ENCODE peak calls at places on chromosomes 6 and 20, in ten cellular contexts. One of them, this sample, is unnamed.

GRCh38 chr6:3022765-3023662 is 23.3 kb downstream of the NQO2 start:
- DNase-seq in kidney epithelial cell: no peak
- DNase-seq in HT1080: no peak
- DNase-seq in left cardiac atrium: no peak
- DNase-seq in NCI-H1930: no peak
- DNase-seq in D341Med: no peak
- DNase-seq in T-helper 2 cell: peak; percentile 66
- DNase-seq in stimulated activated CD4-positive, alpha-beta T cell treated with anti-CD3 and anti-CD28 coated beads, Interleukin-4, amount 100 ng/mL, for 24 hours: peak; percentile 34
- DNase-seq in Kasumi-1: peak; percentile 71
- DNase-seq in EH: peak; percentile 25
- DNase-seq in this sample: no peak

GRCh38 chr6:56370127-56370540 is 122.8 kb upstream of the COL21A1 start:
- DNase-seq in kidney epithelial cell: no peak
- DNase-seq in HT1080: peak; percentile 81
- DNase-seq in left cardiac atrium: peak; percentile 56
- DNase-seq in T-helper 2 cell: no peak
- DNase-seq in Kasumi-1: no peak
- DNase-seq in EH: peak; percentile 66
- DNase-seq in D341Med: no peak
- DNase-seq in stimulated activated CD4-positive, alpha-beta T cell treated with anti-CD3 and anti-CD28 coated beads, Interleukin-4, amount 100 ng/mL, for 24 hours: no peak
- DNase-seq in NCI-H1930: peak; percentile 73
- DNase-seq in this sample: peak; percentile 65

GRCh38 chr6:113758725-113759576 is 98.2 kb upstream of the MARCKS start:
- DNase-seq in D341Med: no peak
- DNase-seq in left cardiac atrium: no peak
- DNase-seq in T-helper 2 cell: no peak
- DNase-seq in kidney epithelial cell: no peak
- DNase-seq in EH: peak; percentile 35
- DNase-seq in Kasumi-1: no peak
- DNase-seq in NCI-H1930: no peak
- DNase-seq in HT1080: peak; percentile 24
- DNase-seq in stimulated activated CD4-positive, alpha-beta T cell treated with anti-CD3 and anti-CD28 coated beads, Interleukin-4, amount 100 ng/mL, for 24 hours: no peak
- DNase-seq in this sample: no peak

GRCh38 chr6:54892831-54893230 is 46.3 kb downstream of the FAM83B start:
- DNase-seq in EH: peak; percentile 48
- DNase-seq in T-helper 2 cell: no peak
- DNase-seq in D341Med: no peak
- DNase-seq in stimulated activated CD4-positive, alpha-beta T cell treated with anti-CD3 and anti-CD28 coated beads, Interleukin-4, amount 100 ng/mL, for 24 hours: no peak
- DNase-seq in left cardiac atrium: no peak
- DNase-seq in NCI-H1930: no peak
- DNase-seq in HT1080: peak; percentile 96
- DNase-seq in Kasumi-1: no peak
- DNase-seq in kidney epithelial cell: peak; percentile 74
- DNase-seq in this sample: peak; percentile 17

GRCh38 chr6:34522740-34523139 is 33.4 kb downstream of the SPDEF start:
- DNase-seq in stimulated activated CD4-positive, alpha-beta T cell treated with anti-CD3 and anti-CD28 coated beads, Interleukin-4, amount 100 ng/mL, for 24 hours: no peak
- DNase-seq in kidney epithelial cell: no peak
- DNase-seq in T-helper 2 cell: no peak
- DNase-seq in Kasumi-1: no peak
- DNase-seq in left cardiac atrium: peak; percentile 3
- DNase-seq in D341Med: no peak
- DNase-seq in EH: no peak
- DNase-seq in HT1080: no peak
- DNase-seq in NCI-H1930: no peak
- DNase-seq in this sample: no peak

GRCh38 chr6:151948007-151948745 is 140.7 kb downstream of the ESR1 start:
- DNase-seq in left cardiac atrium: no peak
- DNase-seq in NCI-H1930: no peak
- DNase-seq in kidney epithelial cell: no peak
- DNase-seq in stimulated activated CD4-positive, alpha-beta T cell treated with anti-CD3 and anti-CD28 coated beads, Interleukin-4, amount 100 ng/mL, for 24 hours: no peak
- DNase-seq in Kasumi-1: peak; percentile 92
- DNase-seq in D341Med: no peak
- DNase-seq in HT1080: peak; percentile 31
- DNase-seq in T-helper 2 cell: peak; percentile 3
- DNase-seq in EH: no peak
- DNase-seq in this sample: no peak

GRCh38 chr6:145034664-145035063 is 700.7 kb downstream of the EPM2A start:
- DNase-seq in HT1080: no peak
- DNase-seq in NCI-H1930: no peak
- DNase-seq in stimulated activated CD4-positive, alpha-beta T cell treated with anti-CD3 and anti-CD28 coated beads, Interleukin-4, amount 100 ng/mL, for 24 hours: no peak
- DNase-seq in D341Med: no peak
- DNase-seq in T-helper 2 cell: no peak
- DNase-seq in EH: peak; percentile 42
- DNase-seq in kidney epithelial cell: no peak
- DNase-seq in left cardiac atrium: no peak
- DNase-seq in Kasumi-1: no peak
- DNase-seq in this sample: no peak

GRCh38 chr20:11890331-11891080 is 27.2 kb upstream of the BTBD3 start:
- DNase-seq in stimulated activated CD4-positive, alpha-beta T cell treated with anti-CD3 and anti-CD28 coated beads, Interleukin-4, amount 100 ng/mL, for 24 hours: peak; percentile 48
- DNase-seq in HT1080: peak; percentile 87
- DNase-seq in EH: peak; percentile 89
- DNase-seq in T-helper 2 cell: peak; percentile 54
- DNase-seq in NCI-H1930: peak; percentile 88
- DNase-seq in kidney epithelial cell: peak; percentile 69
- DNase-seq in left cardiac atrium: peak; percentile 93
- DNase-seq in Kasumi-1: peak; percentile 83
- DNase-seq in D341Med: peak; percentile 96
- DNase-seq in this sample: peak; percentile 86

GRCh38 chr6:20377623-20378265 is 23.9 kb upstream of the E2F3 start:
- DNase-seq in D341Med: no peak
- DNase-seq in left cardiac atrium: no peak
- DNase-seq in Kasumi-1: no peak
- DNase-seq in T-helper 2 cell: peak; percentile 35
- DNase-seq in EH: peak; percentile 81
- DNase-seq in NCI-H1930: no peak
- DNase-seq in stimulated activated CD4-positive, alpha-beta T cell treated with anti-CD3 and anti-CD28 coated beads, Interleukin-4, amount 100 ng/mL, for 24 hours: no peak
- DNase-seq in kidney epithelial cell: peak; percentile 41
- DNase-seq in HT1080: peak; percentile 70
- DNase-seq in this sample: no peak

GRCh38 chr6:87484491-87484890 is 11.7 kb downstream of the SLC35A1 start:
- DNase-seq in T-helper 2 cell: no peak
- DNase-seq in NCI-H1930: no peak
- DNase-seq in left cardiac atrium: no peak
- DNase-seq in D341Med: no peak
- DNase-seq in Kasumi-1: no peak
- DNase-seq in EH: no peak
- DNase-seq in HT1080: no peak
- DNase-seq in stimulated activated CD4-positive, alpha-beta T cell treated with anti-CD3 and anti-CD28 coated beads, Interleukin-4, amount 100 ng/mL, for 24 hours: no peak
- DNase-seq in kidney epithelial cell: no peak
- DNase-seq in this sample: no peak

GRCh38 chr6:81138236-81138635 is 614.2 kb downstream of the TENT5A start:
- DNase-seq in NCI-H1930: no peak
- DNase-seq in stimulated activated CD4-positive, alpha-beta T cell treated with anti-CD3 and anti-CD28 coated beads, Interleukin-4, amount 100 ng/mL, for 24 hours: no peak
- DNase-seq in EH: no peak
- DNase-seq in HT1080: peak; percentile 58
- DNase-seq in kidney epithelial cell: no peak
- DNase-seq in D341Med: no peak
- DNase-seq in left cardiac atrium: no peak
- DNase-seq in T-helper 2 cell: no peak
- DNase-seq in Kasumi-1: no peak
- DNase-seq in this sample: no peak

GRCh38 chr20:20009784-20010253 is 7.3 kb upstream of the NAA20 start:
- DNase-seq in kidney epithelial cell: no peak
- DNase-seq in T-helper 2 cell: no peak
- DNase-seq in EH: no peak
- DNase-seq in Kasumi-1: no peak
- DNase-seq in NCI-H1930: no peak
- DNase-seq in stimulated activated CD4-positive, alpha-beta T cell treated with anti-CD3 and anti-CD28 coated beads, Interleukin-4, amount 100 ng/mL, for 24 hours: no peak
- DNase-seq in HT1080: no peak
- DNase-seq in left cardiac atrium: no peak
- DNase-seq in D341Med: peak; percentile 37
- DNase-seq in this sample: no peak

GRCh38 chr20:53547664-53548239 is 45.9 kb downstream of the ZNF217 start:
- DNase-seq in NCI-H1930: peak; percentile 53
- DNase-seq in stimulated activated CD4-positive, alpha-beta T cell treated with anti-CD3 and anti-CD28 coated beads, Interleukin-4, amount 100 ng/mL, for 24 hours: peak; percentile 46
- DNase-seq in HT1080: peak; percentile 62
- DNase-seq in left cardiac atrium: no peak
- DNase-seq in Kasumi-1: peak; percentile 87
- DNase-seq in EH: peak; percentile 69
- DNase-seq in kidney epithelial cell: peak; percentile 21
- DNase-seq in D341Med: peak; percentile 72
- DNase-seq in T-helper 2 cell: peak; percentile 63
- DNase-seq in this sample: peak; percentile 60

GRCh38 chr20:20734475-20734948 is 22.1 kb upstream of the RALGAPA2 start:
- DNase-seq in stimulated activated CD4-positive, alpha-beta T cell treated with anti-CD3 and anti-CD28 coated beads, Interleukin-4, amount 100 ng/mL, for 24 hours: no peak
- DNase-seq in EH: no peak
- DNase-seq in D341Med: no peak
- DNase-seq in HT1080: no peak
- DNase-seq in Kasumi-1: peak; percentile 98
- DNase-seq in left cardiac atrium: no peak
- DNase-seq in T-helper 2 cell: peak; percentile 42
- DNase-seq in kidney epithelial cell: no peak
- DNase-seq in NCI-H1930: no peak
- DNase-seq in this sample: no peak

GRCh38 chr6:119034827-119035458 is 43.5 kb downstream of the FAM184A start:
- DNase-seq in T-helper 2 cell: no peak
- DNase-seq in NCI-H1930: no peak
- DNase-seq in left cardiac atrium: no peak
- DNase-seq in D341Med: no peak
- DNase-seq in stimulated activated CD4-positive, alpha-beta T cell treated with anti-CD3 and anti-CD28 coated beads, Interleukin-4, amount 100 ng/mL, for 24 hours: no peak
- DNase-seq in Kasumi-1: no peak
- DNase-seq in HT1080: no peak
- DNase-seq in kidney epithelial cell: no peak
- DNase-seq in EH: no peak
- DNase-seq in this sample: no peak

GRCh38 chr6:94468830-94469229 is 1049.5 kb upstream of the EPHA7 start:
- DNase-seq in kidney epithelial cell: no peak
- DNase-seq in T-helper 2 cell: no peak
- DNase-seq in NCI-H1930: no peak
- DNase-seq in HT1080: peak; percentile 30
- DNase-seq in stimulated activated CD4-positive, alpha-beta T cell treated with anti-CD3 and anti-CD28 coated beads, Interleukin-4, amount 100 ng/mL, for 24 hours: no peak
- DNase-seq in D341Med: no peak
- DNase-seq in Kasumi-1: peak; percentile 4
- DNase-seq in left cardiac atrium: no peak
- DNase-seq in EH: no peak
- DNase-seq in this sample: no peak

GRCh38 chr20:43781215-43781614 is 54.4 kb upstream of the GTSF1L start:
- DNase-seq in D341Med: no peak
- DNase-seq in HT1080: no peak
- DNase-seq in Kasumi-1: no peak
- DNase-seq in T-helper 2 cell: peak; percentile 49
- DNase-seq in kidney epithelial cell: no peak
- DNase-seq in NCI-H1930: no peak
- DNase-seq in left cardiac atrium: no peak
- DNase-seq in EH: no peak
- DNase-seq in stimulated activated CD4-positive, alpha-beta T cell treated with anti-CD3 and anti-CD28 coated beads, Interleukin-4, amount 100 ng/mL, for 24 hours: no peak
- DNase-seq in this sample: no peak

GRCh38 chr6:157436200-157436943 is 55.4 kb downstream of the ZDHHC14 start:
- DNase-seq in Kasumi-1: no peak
- DNase-seq in D341Med: no peak
- DNase-seq in T-helper 2 cell: no peak
- DNase-seq in EH: no peak
- DNase-seq in left cardiac atrium: no peak
- DNase-seq in kidney epithelial cell: no peak
- DNase-seq in HT1080: no peak
- DNase-seq in NCI-H1930: no peak
- DNase-seq in stimulated activated CD4-positive, alpha-beta T cell treated with anti-CD3 and anti-CD28 coated beads, Interleukin-4, amount 100 ng/mL, for 24 hours: no peak
- DNase-seq in this sample: no peak

GRCh38 chr6:108497883-108498282 is 62.8 kb upstream of the FOXO3 start:
- DNase-seq in Kasumi-1: peak; percentile 79
- DNase-seq in D341Med: peak; percentile 64
- DNase-seq in kidney epithelial cell: no peak
- DNase-seq in T-helper 2 cell: peak; percentile 34
- DNase-seq in left cardiac atrium: no peak
- DNase-seq in stimulated activated CD4-positive, alpha-beta T cell treated with anti-CD3 and anti-CD28 coated beads, Interleukin-4, amount 100 ng/mL, for 24 hours: no peak
- DNase-seq in HT1080: peak; percentile 40
- DNase-seq in EH: peak; percentile 40
- DNase-seq in NCI-H1930: peak; percentile 12
- DNase-seq in this sample: peak; percentile 24

GRCh38 chr20:4136967-4137334 is 121.6 kb upstream of the RNF24 start:
- DNase-seq in stimulated activated CD4-positive, alpha-beta T cell treated with anti-CD3 and anti-CD28 coated beads, Interleukin-4, amount 100 ng/mL, for 24 hours: no peak
- DNase-seq in D341Med: no peak
- DNase-seq in EH: no peak
- DNase-seq in T-helper 2 cell: no peak
- DNase-seq in kidney epithelial cell: no peak
- DNase-seq in HT1080: no peak
- DNase-seq in NCI-H1930: no peak
- DNase-seq in Kasumi-1: no peak
- DNase-seq in left cardiac atrium: no peak
- DNase-seq in this sample: no peak

GRCh38 chr6:158211273-158212055 is 43.3 kb downstream of the GTF2H5 start:
- DNase-seq in Kasumi-1: no peak
- DNase-seq in NCI-H1930: no peak
- DNase-seq in D341Med: no peak
- DNase-seq in EH: peak; percentile 64
- DNase-seq in kidney epithelial cell: no peak
- DNase-seq in stimulated activated CD4-positive, alpha-beta T cell treated with anti-CD3 and anti-CD28 coated beads, Interleukin-4, amount 100 ng/mL, for 24 hours: peak; percentile 22
- DNase-seq in left cardiac atrium: no peak
- DNase-seq in HT1080: no peak
- DNase-seq in T-helper 2 cell: peak; percentile 86
- DNase-seq in this sample: no peak

GRCh38 chr20:34525342-34525708 is 9.1 kb downstream of the DYNLRB1 start:
- DNase-seq in HT1080: no peak
- DNase-seq in Kasumi-1: no peak
- DNase-seq in kidney epithelial cell: no peak
- DNase-seq in NCI-H1930: no peak
- DNase-seq in T-helper 2 cell: no peak
- DNase-seq in left cardiac atrium: no peak
- DNase-seq in D341Med: no peak
- DNase-seq in EH: no peak
- DNase-seq in stimulated activated CD4-positive, alpha-beta T cell treated with anti-CD3 and anti-CD28 coated beads, Interleukin-4, amount 100 ng/mL, for 24 hours: no peak
- DNase-seq in this sample: no peak

GRCh38 chr6:75791881-75792280 is 42.8 kb downstream of the MYO6 start:
- DNase-seq in HT1080: peak; percentile 53
- DNase-seq in EH: peak; percentile 12
- DNase-seq in kidney epithelial cell: no peak
- DNase-seq in Kasumi-1: no peak
- DNase-seq in T-helper 2 cell: no peak
- DNase-seq in left cardiac atrium: no peak
- DNase-seq in stimulated activated CD4-positive, alpha-beta T cell treated with anti-CD3 and anti-CD28 coated beads, Interleukin-4, amount 100 ng/mL, for 24 hours: no peak
- DNase-seq in D341Med: no peak
- DNase-seq in NCI-H1930: no peak
- DNase-seq in this sample: no peak

GRCh38 chr20:38728911-38729642 is 4.8 kb downstream of the SLC32A1 start:
- DNase-seq in HT1080: no peak
- DNase-seq in D341Med: peak; percentile 69
- DNase-seq in stimulated activated CD4-positive, alpha-beta T cell treated with anti-CD3 and anti-CD28 coated beads, Interleukin-4, amount 100 ng/mL, for 24 hours: no peak
- DNase-seq in NCI-H1930: no peak
- DNase-seq in EH: no peak
- DNase-seq in Kasumi-1: no peak
- DNase-seq in kidney epithelial cell: no peak
- DNase-seq in left cardiac atrium: no peak
- DNase-seq in T-helper 2 cell: no peak
- DNase-seq in this sample: no peak

GRCh38 chr20:34771680-34772081 is 53.8 kb downstream of the NCOA6 start:
- DNase-seq in T-helper 2 cell: no peak
- DNase-seq in left cardiac atrium: no peak
- DNase-seq in Kasumi-1: no peak
- DNase-seq in stimulated activated CD4-positive, alpha-beta T cell treated with anti-CD3 and anti-CD28 coated beads, Interleukin-4, amount 100 ng/mL, for 24 hours: no peak
- DNase-seq in D341Med: no peak
- DNase-seq in EH: peak; percentile 37
- DNase-seq in HT1080: no peak
- DNase-seq in NCI-H1930: no peak
- DNase-seq in kidney epithelial cell: no peak
- DNase-seq in this sample: no peak

GRCh38 chr6:2078888-2079287 is 166.5 kb downstream of the GMDS start:
- DNase-seq in NCI-H1930: no peak
- DNase-seq in HT1080: no peak
- DNase-seq in EH: no peak
- DNase-seq in stimulated activated CD4-positive, alpha-beta T cell treated with anti-CD3 and anti-CD28 coated beads, Interleukin-4, amount 100 ng/mL, for 24 hours: no peak
- DNase-seq in T-helper 2 cell: no peak
- DNase-seq in left cardiac atrium: no peak
- DNase-seq in Kasumi-1: no peak
- DNase-seq in D341Med: no peak
- DNase-seq in kidney epithelial cell: no peak
- DNase-seq in this sample: no peak

GRCh38 chr20:48797275-48797825 is 30.4 kb downstream of the PREX1 start:
- DNase-seq in EH: no peak
- DNase-seq in kidney epithelial cell: no peak
- DNase-seq in D341Med: no peak
- DNase-seq in Kasumi-1: no peak
- DNase-seq in stimulated activated CD4-positive, alpha-beta T cell treated with anti-CD3 and anti-CD28 coated beads, Interleukin-4, amount 100 ng/mL, for 24 hours: no peak
- DNase-seq in T-helper 2 cell: no peak
- DNase-seq in NCI-H1930: no peak
- DNase-seq in HT1080: no peak
- DNase-seq in left cardiac atrium: peak; percentile 42
- DNase-seq in this sample: no peak